ENCODE peak calls at places on chromosome 14, in five cellular contexts. K is GM13977, N is PC-9, M is progenitor cell of endocrine pancreas, Y is tibial artery. H is an unnamed sample.

GRCh38 chr14:55103005-55103640 is 25.9 kb upstream of the LGALS3 start:
- DNase-seq in K (no peak), N (peak; percentile 93), M (peak; percentile 25), Y (peak; percentile 88), H (peak; percentile 59)

GRCh38 chr14:103728721-103729120 is 13.1 kb downstream of the ZFYVE21 start:
- DNase-seq in K (no peak), N (no peak), M (no peak), Y (no peak), H (no peak)

GRCh38 chr14:72965249-72965648 is 39.0 kb downstream of the DCAF4 start:
- DNase-seq in K (no peak), N (peak; percentile 8), M (no peak), Y (no peak), H (no peak)

GRCh38 chr14:71933026-71933587 is 878 bp downstream of the RGS6 start:
- DNase-seq in K (peak; percentile 28), N (no peak), M (no peak), Y (no peak), H (no peak)

GRCh38 chr14:69711065-69711464 is 55.9 kb upstream of the SRSF5 start:
- DNase-seq in K (no peak), N (no peak), M (no peak), Y (no peak), H (no peak)

GRCh38 chr14:57732886-57733285 is 133.0 kb downstream of the SLC35F4 start:
- DNase-seq in K (no peak), N (no peak), M (no peak), Y (no peak), H (no peak)

GRCh38 chr14:104561124-104561531 is 18.4 kb upstream of the C14orf180 start:
- DNase-seq in K (no peak), N (no peak), M (no peak), Y (no peak), H (no peak)

GRCh38 chr14:32593290-32593942 is 264.3 kb downstream of the AKAP6 start:
- DNase-seq in K (no peak), N (no peak), M (no peak), Y (no peak), H (no peak)

GRCh38 chr14:65035049-65035448 is 48.4 kb downstream of the FNTB start:
- DNase-seq in K (no peak), N (no peak), M (no peak), Y (peak; percentile 87), H (no peak)

GRCh38 chr14:73422515-73422914 is 35.8 kb downstream of the NUMB start:
- DNase-seq in K (no peak), N (no peak), M (no peak), Y (no peak), H (no peak)

GRCh38 chr14:67487937-67488893 is at the start of gene TMEM229B:
- DNase-seq in K (peak; percentile 91), N (no peak), M (no peak), Y (no peak), H (peak; percentile 92)

GRCh38 chr14:23047751-23048693 is 6.0 kb downstream of the PSMB11 start:
- DNase-seq in K (no peak), N (no peak), M (no peak), Y (no peak), H (no peak)

GRCh38 chr14:96077983-96078686 is 39.0 kb downstream of the C14orf132 start:
- DNase-seq in K (peak; percentile 47), N (no peak), M (no peak), Y (no peak), H (no peak)

GRCh38 chr14:97266653-97267052 is 469.5 kb downstream of the VRK1 start:
- DNase-seq in K (no peak), N (no peak), M (peak; percentile 15), Y (no peak), H (no peak)

GRCh38 chr14:72810201-72810600 is 83.7 kb downstream of the DPF3 start:
- DNase-seq in K (no peak), N (no peak), M (no peak), Y (no peak), H (no peak)

GRCh38 chr14:41662780-41663477 is 56.3 kb downstream of the LRFN5 start:
- DNase-seq in K (no peak), N (no peak), M (no peak), Y (no peak), H (no peak)

DNA sequence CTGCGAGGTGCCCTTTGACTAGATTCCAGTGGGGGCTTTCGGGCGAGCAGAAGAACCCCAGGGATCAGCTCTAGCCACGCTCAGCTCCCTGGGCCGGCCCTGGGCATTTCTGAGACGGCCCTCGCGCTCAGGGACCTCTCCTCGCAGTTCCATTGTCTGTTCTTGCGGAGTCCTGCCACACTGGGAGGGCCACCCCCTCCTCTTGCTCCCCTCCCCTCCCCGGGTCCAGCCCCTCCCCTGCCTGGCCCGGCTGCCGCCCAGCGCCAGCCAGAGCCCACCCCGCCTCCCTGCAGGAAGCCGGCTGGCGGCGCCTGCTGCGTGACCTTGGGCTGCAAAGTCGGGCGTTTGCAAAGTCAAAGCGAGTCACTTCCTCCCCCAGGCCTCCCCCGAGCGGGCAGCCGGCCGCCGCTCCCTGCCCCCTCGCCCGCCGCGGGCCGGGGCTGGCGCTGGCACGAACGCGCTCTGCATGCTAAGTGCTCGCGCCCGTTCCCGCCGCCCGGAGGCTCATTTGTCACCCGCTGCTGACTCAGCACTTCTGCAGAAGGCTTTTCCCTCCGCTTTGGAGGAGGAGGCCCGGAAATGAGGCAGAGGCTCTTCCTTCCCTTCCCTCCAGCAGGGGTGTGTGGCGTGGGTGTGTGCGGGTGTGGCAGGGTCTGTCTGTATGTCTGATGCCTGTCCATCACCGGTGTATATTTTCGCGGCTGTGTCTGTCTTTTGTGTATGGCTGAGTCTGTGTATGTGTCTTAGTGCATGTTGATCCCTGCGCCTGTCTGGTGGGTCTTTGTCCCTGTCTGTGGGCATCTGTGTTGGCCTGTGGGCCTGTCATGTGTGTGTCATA is 72.0 kb downstream of the IRF2BPL start:
- DNase-seq in K (peak; percentile 59), N (peak; percentile 99), M (peak; percentile 76), Y (peak; percentile 97), H (peak; percentile 54)
- TF ChIP-seq CTCF in K (no peak), N (no peak), M (no peak), Y (peak; percentile 21), H (no peak)

GRCh38 chr14:91835197-91835919 is 32.0 kb downstream of the TC2N start:
- DNase-seq in K (peak; percentile 47), N (no peak), M (no peak), Y (no peak), H (no peak)

GRCh38 chr14:91837076-91837475 is 30.3 kb downstream of the TC2N start:
- DNase-seq in K (no peak), N (no peak), M (no peak), Y (no peak), H (no peak)

GRCh38 chr14:91839754-91840153 is 27.6 kb downstream of the TC2N start:
- DNase-seq in K (no peak), N (no peak), M (no peak), Y (no peak), H (no peak)

GRCh38 chr14:91834571-91834970 is 32.8 kb downstream of the TC2N start:
- DNase-seq in K (no peak), N (no peak), M (no peak), Y (no peak), H (no peak)

GRCh38 chr14:91835920-91836843 is 31.2 kb downstream of the TC2N start:
- DNase-seq in K (peak; percentile 93), N (peak; percentile 52), M (peak; percentile 88), Y (peak; percentile 94), H (peak; percentile 87)
- TF ChIP-seq CTCF in K (peak; percentile 13), N (no peak), M (no peak), Y (no peak), H (no peak)

GRCh38 chr14:78029471-78030372 is 140.5 kb upstream of the NRXN3 start:
- DNase-seq in K (no peak), N (no peak), M (no peak), Y (no peak), H (no peak)
- TF ChIP-seq CTCF in K (no peak), N (peak; percentile 36), M (peak; percentile 19), Y (no peak), H (no peak)

DNA sequence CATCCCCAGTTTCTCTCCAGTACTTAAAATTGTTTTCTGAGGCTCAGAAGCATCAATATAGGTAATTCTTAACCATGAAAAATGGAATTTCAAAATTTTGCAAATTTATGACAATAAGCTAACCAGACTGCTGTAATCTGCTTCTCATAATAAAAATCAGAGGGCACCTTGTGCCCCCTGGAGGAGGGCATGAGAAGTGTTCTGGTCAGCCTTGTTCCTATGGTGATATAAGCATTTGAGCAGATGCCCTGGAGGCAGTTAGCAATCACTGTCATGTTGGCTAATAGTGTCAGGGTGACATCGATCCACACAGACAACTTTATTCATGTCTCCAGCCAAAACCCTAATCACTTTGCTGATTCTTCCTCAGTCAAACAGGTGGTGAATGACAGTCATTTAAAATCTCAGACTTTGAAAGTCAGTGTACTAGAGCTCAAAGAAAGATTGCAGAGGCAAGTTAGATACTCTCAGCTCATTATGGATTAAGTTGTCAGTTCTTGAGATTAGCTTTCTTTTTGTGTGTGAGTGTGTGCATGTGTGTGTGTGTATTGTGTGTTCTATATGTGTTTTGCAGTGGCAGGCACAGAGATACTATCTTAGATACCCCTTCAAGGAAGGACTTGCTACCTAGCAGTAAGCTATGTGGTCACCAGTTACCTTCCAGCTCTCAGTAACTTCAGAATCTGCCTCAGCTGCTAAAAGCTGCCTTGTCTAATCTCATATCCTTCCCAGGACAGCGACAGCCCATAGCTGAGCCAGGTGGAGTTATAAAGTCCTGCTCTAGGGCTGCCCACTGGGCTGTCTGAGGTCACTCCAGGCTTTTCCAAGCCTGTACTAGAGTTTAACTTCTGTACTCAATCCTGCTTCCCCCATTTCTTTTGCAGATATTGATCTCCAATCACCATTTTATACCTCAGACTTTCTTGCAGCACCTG is 942.8 kb downstream of the GALC start:
- DNase-seq in K (no peak), N (peak; percentile 1), M (no peak), Y (no peak), H (no peak)
- TF ChIP-seq CTCF in K (no peak), N (peak; percentile 56), M (peak; percentile 73), Y (peak; percentile 15), H (no peak)

GRCh38 chr14:88727057-88727456 is 65.7 kb downstream of the EML5 start:
- DNase-seq in K (no peak), N (no peak), M (no peak), Y (no peak), H (no peak)

GRCh38 chr14:88729159-88729558 is 63.6 kb downstream of the EML5 start:
- DNase-seq in K (no peak), N (no peak), M (no peak), Y (no peak), H (no peak)
- TF ChIP-seq CTCF in K (peak; percentile 7), N (peak; percentile 52), M (peak; percentile 42), Y (peak; percentile 9), H (no peak)

DNA sequence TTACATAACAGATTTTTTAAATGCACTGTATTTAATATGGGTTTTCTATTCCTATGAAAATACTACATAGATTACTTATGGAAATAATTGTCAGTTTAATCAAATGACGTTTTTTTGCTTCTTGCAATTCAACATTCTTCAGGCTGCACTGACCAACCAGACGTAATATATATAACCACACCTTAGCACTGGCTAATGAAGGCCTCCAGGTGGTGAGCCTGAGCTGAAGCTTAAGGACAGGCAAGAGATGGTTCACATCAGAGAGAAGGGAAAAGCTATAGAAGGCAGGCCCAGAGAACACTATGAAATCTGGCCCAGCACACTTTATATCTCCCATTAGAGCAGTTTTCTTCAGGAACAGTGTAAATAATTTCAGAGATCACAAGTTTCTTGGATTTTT is 2.8 kb upstream of the MDGA2 start:
- DNase-seq in K (no peak), N (no peak), M (no peak), Y (no peak), H (no peak)
- TF ChIP-seq CTCF in K (no peak), N (peak; percentile 16), M (peak; percentile 31), Y (no peak), H (no peak)

H was measured in GM10248.